ENCODE peak calls at places on chromosomes 7 and 10, in four cellular contexts. R, C, V and G are unnamed samples.

GRCh38 chr7:88217675-88218427 is 2.0 kb downstream of the SRI start:
- DNase-seq in C (no peak), R (no peak), V (no peak), G (no peak)

GRCh38 chr7:111029574-111030357 is 61.2 kb upstream of the LRRN3 start:
- DNase-seq in C (peak), V (no peak), R (peak), G (no peak)

GRCh38 chr10:129517680-129518057 is 50.6 kb downstream of the MGMT start:
- DNase-seq in V (no peak), R (no peak), C (no peak), G (no peak)

GRCh38 chr7:26049081-26049480 is 102.9 kb upstream of the NFE2L3 start:
- DNase-seq in C (no peak), R (no peak), V (no peak), G (no peak)

GRCh38 chr7:126574838-126575250 is 677.9 kb downstream of the GRM8 start:
- DNase-seq in R (peak), V (no peak), C (no peak), G (no peak)

GRCh38 chr10:72322280-72323058 is 32.2 kb downstream of the DNAJB12 start:
- DNase-seq in V (no peak), R (no peak), C (no peak), G (no peak)

GRCh38 chr10:14732146-14732545 is 42.6 kb downstream of the FAM107B start:
- DNase-seq in R (no peak), V (no peak), C (no peak), G (peak)

GRCh38 chr10:73247509-73248258 is 629 bp upstream of the DNAJC9 start:
- DNase-seq in C (no peak), R (peak), V (no peak), G (no peak)